ENCODE peak calls at places on chromosomes 6 and 20, in four cellular contexts. X is right cardiac atrium; L is activated T-helper 1 cell treated with anti-CD3 and anti-CD28 coated beads, Interleukin-12 subunit alpha, Interleukin-12 subunit beta, Interleukin-2, Interleukin-4 antibody, amounts not matched to agents 30 ng/mL and 10 ng/mL and 1 ng/mL, durations not matched to agents 14 hours and 24 hours and 36 hours; R is NCI-H2171 treated with DMSO at 0.1 percent for 48 hours. E is an unnamed sample.

GRCh38 chr6:159838020-159838744 is 38.1 kb downstream of the PNLDC1 start:
- DNase-seq in R (no peak), X (no peak), L (no peak), E (no peak)

GRCh38 chr6:142935553-142936517 is 9.1 kb downstream of the HIVEP2 start:
- DNase-seq in R (no peak), X (no peak), L (no peak), E (no peak)

GRCh38 chr6:24910331-24910849 is 25.4 kb downstream of the RIPOR2 start:
- DNase-seq in L (no peak), X (peak), R (peak), E (no peak)

GRCh38 chr6:78530208-78530607 is 337.1 kb upstream of the IRAK1BP1 start:
- DNase-seq in R (no peak), X (no peak), L (no peak), E (no peak)

GRCh38 chr6:156269751-156270369 is 507.3 kb upstream of the ARID1B start:
- DNase-seq in R (no peak), L (no peak), X (no peak), E (no peak)

GRCh38 chr20:13649548-13649947 is 10.8 kb upstream of the TASP1 start:
- DNase-seq in L (no peak), X (peak), R (peak), E (no peak)

GRCh38 chr6:27836783-27837635 is 75.2 kb downstream of the OR2B2 start:
- DNase-seq in R (peak), X (no peak), L (peak), E (no peak)

GRCh38 chr6:31659649-31660223 is 842 bp downstream of the C6orf47 start:
- DNase-seq in L (no peak), R (no peak), X (no peak), E (no peak)

GRCh38 chr6:128280960-128281359 is 239.4 kb downstream of the PTPRK start:
- DNase-seq in R (no peak), L (no peak), X (no peak), E (peak)

GRCh38 chr6:113461153-113461897 is 395.8 kb upstream of the MARCKS start:
- DNase-seq in R (peak), X (no peak), L (no peak), E (no peak)

GRCh38 chr6:72824833-72825232 is 203.0 kb downstream of the KCNQ5 start:
- DNase-seq in X (no peak), L (no peak), R (no peak), E (no peak)

GRCh38 chr6:143964667-143965066 is 43.4 kb downstream of the PLAGL1 start:
- DNase-seq in R (no peak), X (no peak), L (no peak), E (no peak)

GRCh38 chr20:49297605-49298530 is 20.0 kb upstream of the ZNFX1 start:
- DNase-seq in X (no peak), R (no peak), L (no peak), E (no peak)

GRCh38 chr20:23928353-23928752 is 48.8 kb upstream of the CST5 start:
- DNase-seq in R (no peak), X (no peak), L (no peak), E (no peak)

GRCh38 chr20:47493175-47493953 is 8.3 kb upstream of the NCOA3 start:
- DNase-seq in X (peak), L (peak), R (peak), E (peak)

GRCh38 chr6:11771473-11772048 is 7.0 kb downstream of the ADTRP start:
- DNase-seq in L (no peak), X (no peak), R (no peak), E (no peak)

GRCh38 chr20:60729119-60729900 is 522.8 kb upstream of the CDH4 start:
- DNase-seq in L (no peak), X (no peak), R (peak), E (no peak)

GRCh38 chr6:165515963-165516624 is 146.9 kb downstream of the PDE10A start:
- DNase-seq in L (no peak), X (no peak), R (no peak), E (no peak)

GRCh38 chr6:127776320-127776719 is 124.5 kb downstream of the THEMIS start:
- DNase-seq in L (no peak), R (no peak), X (no peak), E (no peak)

GRCh38 chr20:6007094-6007528 is 46.7 kb downstream of the LRRN4 start:
- DNase-seq in R (no peak), X (no peak), L (no peak), E (no peak)

GRCh38 chr6:159633196-159633595 is 59.8 kb downstream of the SOD2 start:
- DNase-seq in L (no peak), R (peak), X (no peak), E (no peak)

GRCh38 chr20:58117944-58118343 is 110.5 kb downstream of the ANKRD60 start:
- DNase-seq in X (no peak), L (no peak), R (no peak), E (no peak)

GRCh38 chr20:48910360-48910781 is 11.1 kb upstream of the ARFGEF2 start:
- DNase-seq in L (no peak), X (no peak), R (no peak), E (no peak)

GRCh38 chr6:82818727-82819126 is 246.9 kb downstream of the UBE3D start:
- DNase-seq in R (no peak), X (no peak), L (no peak), E (no peak)

GRCh38 chr20:46144626-46145025 is 26.5 kb downstream of the CD40 start:
- DNase-seq in R (no peak), L (no peak), X (no peak), E (no peak)